ENCODE peak calls at places on chromosomes 4 and X, in five cellular contexts. B is nephron progenitor cell, D is activated B cell treated with CpG ODN at 0.5 μM for 24 hours, Z is heart right ventricle, R is AG09309. J is an unnamed sample.
A peak's percentile ranks its signal among the peaks of the same experiment; 100 is the strongest.

GRCh38 chr4:78057600-78058560 is 757 bp downstream of the FRAS1 start:
- DNase-seq in B (peak; percentile 59), Z (peak; percentile 23), R (no peak), D (peak; percentile 26), J (no peak)

GRCh38 chr4:45636175-45636574 is 487.7 kb downstream of the GABRG1 start:
- DNase-seq in B (no peak), Z (no peak), R (no peak), D (no peak), J (no peak)

GRCh38 chr4:176309046-176309445 is 10.7 kb upstream of the SPCS3 start:
- DNase-seq in B (no peak), R (no peak), Z (no peak), D (no peak), J (no peak)

GRCh38 chr4:132437117-132437516 is 712.0 kb upstream of the PCDH10 start:
- DNase-seq in Z (no peak), R (no peak), D (no peak), B (no peak), J (no peak)

GRCh38 chr4:180642732-180643131 is 1600.5 kb upstream of the TENM3 start:
- DNase-seq in R (no peak), D (no peak), Z (no peak), B (no peak), J (no peak)

GRCh38 chr4:93779228-93779627 is 49.3 kb upstream of the ATOH1 start:
- DNase-seq in Z (no peak), R (no peak), B (no peak), D (no peak), J (no peak)

GRCh38 chr4:87732033-87732770 is 67.2 kb upstream of the IBSP start:
- DNase-seq in D (no peak), R (peak; percentile 13), Z (no peak), B (no peak), J (no peak)

GRCh38 chr4:182880387-182881356 is 36.5 kb downstream of the DCTD start:
- DNase-seq in R (no peak), D (no peak), Z (peak; percentile 41), B (no peak), J (no peak)

GRCh38 chr4:82450966-82451755 is 20.8 kb downstream of the ENOPH1 start:
- DNase-seq in Z (no peak), D (no peak), B (no peak), R (no peak), J (no peak)

GRCh38 chr4:185127021-185127925 is 15.8 kb upstream of the SLC25A4 start:
- DNase-seq in R (no peak), Z (no peak), B (peak; percentile 62), D (peak; percentile 28), J (no peak)

GRCh38 chr4:97912151-97912550 is 231.1 kb downstream of the STPG2 start:
- DNase-seq in B (no peak), D (no peak), R (no peak), Z (no peak), J (no peak)

GRCh38 chr4:97911236-97911906 is 231.9 kb downstream of the STPG2 start:
- DNase-seq in D (no peak), Z (no peak), R (no peak), B (peak; percentile 39), J (no peak)

DNA sequence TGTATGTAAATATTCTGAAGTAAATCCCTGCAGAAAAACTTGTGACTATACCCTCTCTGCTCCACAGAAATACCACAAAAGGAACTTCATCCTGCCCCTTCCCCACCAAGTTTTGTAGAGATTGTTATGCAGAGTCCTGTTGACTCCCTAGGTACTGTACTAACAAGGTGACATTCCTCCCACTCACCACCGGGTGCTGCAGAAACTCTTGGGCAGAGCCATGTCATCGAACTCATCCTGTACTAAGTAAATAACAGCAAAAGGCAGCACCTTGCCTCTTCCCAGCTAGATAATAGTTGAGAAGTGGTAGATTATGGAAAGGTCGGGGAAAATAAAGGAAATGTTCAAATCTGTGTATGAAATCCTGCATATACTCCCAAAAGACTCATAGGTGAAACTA is 233.3 kb downstream of the STPG2 start:
- DNase-seq in R (no peak), D (no peak), Z (no peak), B (no peak), J (no peak)
- TF ChIP-seq CTCF in R (no peak), D (no peak), Z (no peak), B (no peak), J (no peak)

DNA sequence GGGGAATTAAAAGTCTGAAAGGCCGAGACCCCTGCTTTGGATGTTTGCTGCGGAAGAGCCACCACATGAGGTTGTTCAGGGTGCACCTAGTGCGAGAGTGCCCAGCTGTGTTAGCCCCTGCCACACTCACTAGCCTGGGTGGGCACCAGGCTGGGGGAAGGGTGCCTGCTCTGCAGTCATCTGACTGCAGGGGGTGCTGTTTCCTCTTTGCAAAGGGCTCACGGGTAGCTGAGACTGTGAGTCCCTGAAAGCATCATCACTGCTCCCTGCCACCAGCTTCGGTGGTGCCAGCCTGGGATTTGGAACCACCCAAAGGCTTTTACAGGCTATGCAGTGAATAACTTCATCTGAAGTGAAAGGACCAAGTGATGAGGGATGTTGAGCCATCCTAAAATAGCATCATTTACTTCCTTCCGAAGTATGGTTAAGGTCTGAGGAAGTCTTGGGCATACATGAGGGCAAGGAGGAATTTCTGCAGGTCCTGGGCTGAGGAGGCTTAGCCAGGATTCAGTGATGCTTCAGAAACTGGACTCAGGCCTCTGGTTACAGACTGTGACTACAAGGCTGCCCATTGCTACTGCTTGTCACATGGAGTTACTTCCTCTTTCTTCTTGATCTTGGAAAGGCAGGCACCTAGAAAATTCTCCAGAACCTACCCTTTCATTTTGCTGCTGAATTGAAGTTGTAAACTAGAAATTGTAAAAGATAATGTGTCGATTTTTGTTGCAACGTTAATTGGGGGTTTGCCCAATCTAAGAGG is 293.2 kb upstream of the PRPS2 start:
- DNase-seq in R (no peak), Z (peak; percentile 4), D (no peak), B (peak; percentile 25), J (no peak)
- TF ChIP-seq CTCF in R (peak; percentile 10), Z (peak; percentile 39), D (no peak), B (peak; percentile 34), J (peak; percentile 29)

DNA sequence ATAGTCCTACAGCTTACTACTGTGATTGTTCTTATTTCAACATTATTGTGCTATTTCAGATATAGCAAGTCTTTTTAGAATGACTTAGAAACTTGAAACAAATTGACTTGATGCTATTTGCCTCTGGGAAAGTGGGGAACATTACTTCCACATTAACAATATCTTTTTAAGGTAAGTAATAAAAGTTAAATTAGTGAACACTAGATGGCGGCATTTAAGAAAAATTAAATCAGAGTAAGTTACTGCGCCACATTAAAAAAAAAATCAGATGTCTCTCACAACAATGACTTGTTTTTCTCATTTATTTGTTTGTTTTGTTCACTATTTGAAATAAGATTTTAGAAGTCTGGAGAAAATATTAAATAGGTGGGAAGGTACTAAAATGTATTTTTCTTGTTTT is 1026.9 kb upstream of the SLIT2 start:
- DNase-seq in D (no peak), Z (no peak), R (peak; percentile 23), B (no peak), J (no peak)
- TF ChIP-seq CTCF in D (no peak), Z (peak; percentile 62), R (peak; percentile 16), B (peak; percentile 50), J (peak; percentile 40)

DNA sequence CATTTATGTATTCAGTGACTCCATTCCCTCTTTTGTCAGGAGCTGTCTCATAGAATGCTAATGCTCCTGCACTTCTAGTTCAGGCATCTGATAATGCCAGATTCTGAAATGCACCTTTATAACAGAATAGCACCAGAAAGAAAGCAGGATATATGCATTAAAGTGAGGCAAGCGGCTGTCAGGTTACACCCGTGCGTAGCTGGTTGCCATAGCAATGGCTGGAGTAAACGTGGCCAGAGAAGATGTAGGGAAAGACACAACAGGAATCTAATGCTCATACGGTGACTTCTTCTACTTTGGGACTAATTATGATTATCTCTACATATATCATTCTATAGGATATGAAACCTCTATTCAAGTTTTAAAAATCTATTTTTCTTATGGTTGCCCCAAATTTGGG is 5.9 kb downstream of the EMCN start:
- DNase-seq in D (no peak), R (no peak), Z (no peak), B (no peak), J (no peak)
- TF ChIP-seq CTCF in D (no peak), R (no peak), Z (no peak), B (no peak), J (no peak)

DNA sequence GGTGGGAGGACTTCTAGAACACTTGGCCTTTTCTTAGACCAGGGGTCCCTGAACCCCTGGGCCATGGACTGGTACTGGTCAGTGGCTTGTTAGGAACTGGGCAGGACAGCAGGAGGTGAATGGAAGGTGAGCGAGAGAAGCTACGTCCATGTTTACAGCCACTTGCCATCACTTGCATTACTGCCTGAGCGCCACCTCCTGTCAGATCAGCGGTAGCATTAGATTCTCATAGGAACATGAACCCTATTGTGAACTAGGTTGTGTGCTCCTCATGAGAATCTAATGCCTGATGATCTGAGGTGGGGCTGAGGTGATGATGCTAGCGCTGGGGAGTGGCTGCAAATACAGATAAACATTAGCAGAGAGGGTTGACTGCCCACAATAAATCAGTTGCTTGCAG is 100.9 kb upstream of the IGFBP7 start:
- DNase-seq in D (no peak), B (no peak), Z (no peak), R (no peak), J (no peak)
- TF ChIP-seq CTCF in D (no peak), B (no peak), Z (no peak), R (no peak), J (peak; percentile 7)

GRCh38 chr4:24984602-24985532 is 45.9 kb downstream of the LGI2 start:
- DNase-seq in R (no peak), Z (no peak), D (no peak), B (no peak), J (no peak)
- TF ChIP-seq CTCF in R (no peak), Z (no peak), D (no peak), B (no peak), J (no peak)